ENCODE peak calls at places on chromosomes 11 and 22, in five cellular contexts. E is stimulated activated CD8-positive, alpha-beta memory T cell treated with anti-CD3 and anti-CD28 coated beads, Interleukin-7, amount 100 ng/mL, for 48 hours; X is RWPE1; V is mucosa of gallbladder; W is WTC11. O is an unnamed sample.

GRCh38 chr11:44950625-44951472 is at the start of gene TP53I11:
- DNase-seq in V (peak), W (peak), E (peak), X (peak), O (peak)

GRCh38 chr22:25110846-25111578 is 88.6 kb upstream of the CRYBB3 start:
- DNase-seq in X (peak), E (no peak), V (peak), W (peak), O (peak)

GRCh38 chr11:75169101-75169885 is 18.4 kb downstream of the SLCO2B1 start:
- DNase-seq in V (no peak), W (no peak), X (no peak), E (no peak), O (no peak)

GRCh38 chr11:131924446-131925240 is 554.2 kb downstream of the NTM start:
- DNase-seq in V (no peak), E (no peak), X (no peak), W (no peak), O (peak)

GRCh38 chr11:44223261-44223660 is 86.7 kb downstream of the ALX4 start:
- DNase-seq in X (no peak), E (no peak), W (no peak), V (no peak), O (no peak)

GRCh38 chr11:64591257-64592233 is 525 bp downstream of the SLC22A12 start:
- DNase-seq in X (no peak), W (no peak), E (no peak), V (no peak), O (no peak)

GRCh38 chr11:12174145-12175143 is 64.1 kb downstream of the MICAL2 start:
- DNase-seq in E (no peak), V (no peak), W (no peak), X (no peak), O (no peak)

GRCh38 chr11:120137187-120137610 is 714 bp downstream of the TRIM29 start:
- DNase-seq in E (no peak), X (no peak), W (no peak), V (no peak), O (no peak)

GRCh38 chr22:42432818-42433217 is 615 bp upstream of the NFAM1 start:
- DNase-seq in V (no peak), X (no peak), W (no peak), E (no peak), O (no peak)

GRCh38 chr11:127003260-127003981 is 2.9 kb upstream of the KIRREL3 start:
- DNase-seq in X (no peak), W (peak), V (peak), E (no peak), O (peak)

GRCh38 chr11:17564687-17565042 is 17.6 kb downstream of the OTOG start:
- DNase-seq in E (no peak), X (no peak), W (peak), V (no peak), O (no peak)

GRCh38 chr11:61598886-61599868 is 18.3 kb upstream of the SYT7 start:
- DNase-seq in V (no peak), X (no peak), W (peak), E (no peak), O (peak)

GRCh38 chr11:88420165-88420781 is 82.7 kb upstream of the CTSC start:
- DNase-seq in E (no peak), X (peak), W (no peak), V (no peak), O (no peak)

GRCh38 chr11:110907629-110908028 is 195.4 kb upstream of the ARHGAP20 start:
- DNase-seq in E (no peak), W (no peak), V (peak), X (peak), O (no peak)

GRCh38 chr22:25053153-25053805 is 100.8 kb downstream of the KIAA1671 start:
- DNase-seq in W (no peak), E (no peak), V (no peak), X (no peak), O (no peak)

GRCh38 chr11:15599376-15599775 is 484.7 kb downstream of the INSC start:
- DNase-seq in W (no peak), V (no peak), E (no peak), X (no peak), O (no peak)

O was measured in Daoy.